ENCODE peak calls at places on chromosomes 3 and 15, in five cellular contexts. T, Z, W, F and H are unnamed samples.

GRCh38 chr3:99753268-99753975 is 64.2 kb upstream of the CMSS1 start:
- DNase-seq in T (peak), W (peak), F (peak), Z (peak), H (peak)

GRCh38 chr3:49133226-49133951 is 539 bp upstream of the LAMB2 start:
- DNase-seq in Z (no peak), T (peak), F (peak), W (peak), H (peak)

GRCh38 chr3:131725414-131725813 is 222.6 kb upstream of the MRPL3 start:
- DNase-seq in F (no peak), T (no peak), Z (no peak), W (no peak), H (no peak)

GRCh38 chr3:29936766-29937165 is 655.9 kb downstream of the RBMS3 start:
- DNase-seq in Z (no peak), W (no peak), T (no peak), F (no peak), H (no peak)

GRCh38 chr15:96851613-96852012 is 521.1 kb downstream of the NR2F2 start:
- DNase-seq in Z (no peak), F (no peak), W (no peak), T (no peak), H (no peak)

GRCh38 chr15:85504739-85505676 is 124.6 kb downstream of the AKAP13 start:
- DNase-seq in T (peak), Z (no peak), W (peak), F (peak), H (peak)

GRCh38 chr15:59699810-59700431 is 10.8 kb upstream of the BNIP2 start:
- DNase-seq in F (no peak), W (no peak), T (peak), Z (no peak), H (no peak)

GRCh38 chr3:69865920-69866679 is 126.8 kb downstream of the MITF start:
- DNase-seq in Z (no peak), F (no peak), T (no peak), W (peak), H (peak)

GRCh38 chr15:56371495-56372147 is 6.4 kb downstream of the TEX9 start:
- DNase-seq in W (no peak), T (no peak), Z (peak), F (no peak), H (peak)

GRCh38 chr15:60957111-60957510 is 272.0 kb downstream of the RORA start:
- DNase-seq in T (no peak), W (no peak), F (no peak), Z (no peak), H (no peak)

GRCh38 chr15:78875107-78875914 is 2.6 kb downstream of the MORF4L1 start:
- DNase-seq in F (no peak), W (peak), T (no peak), Z (no peak), H (no peak)

GRCh38 chr3:46849098-46849631 is 14.1 kb downstream of the MYL3 start:
- DNase-seq in T (no peak), Z (no peak), W (no peak), F (no peak), H (no peak)

GRCh38 chr3:71896751-71897150 is 111.8 kb upstream of the PROK2 start:
- DNase-seq in Z (no peak), F (no peak), W (no peak), T (no peak), H (no peak)

GRCh38 chr3:4984511-4984864 is 5.3 kb downstream of the BHLHE40 start:
- DNase-seq in Z (no peak), W (no peak), T (no peak), F (no peak), H (no peak)

GRCh38 chr15:31306426-31307269 is 20.0 kb upstream of the KLF13 start:
- DNase-seq in Z (no peak), F (no peak), T (no peak), W (no peak), H (peak)

GRCh38 chr3:123069021-123069381 is 2.2 kb downstream of the PDIA5 start:
- DNase-seq in T (no peak), Z (no peak), W (peak), F (peak), H (no peak)

GRCh38 chr3:52204337-52205073 is 6.5 kb downstream of the ALAS1 start:
- DNase-seq in Z (no peak), W (no peak), F (peak), T (no peak), H (no peak)

GRCh38 chr3:111315911-111316310 is 226.1 kb upstream of the CD96 start:
- DNase-seq in T (no peak), F (no peak), W (no peak), Z (no peak), H (no peak)

GRCh38 chr3:76011121-76011520 is 225.8 kb upstream of the ZNF717 start:
- DNase-seq in T (no peak), Z (no peak), W (no peak), F (no peak), H (peak)

GRCh38 chr3:136860541-136860940 is 1.5 kb upstream of the NCK1 start:
- DNase-seq in T (no peak), Z (no peak), F (no peak), W (peak), H (peak)

GRCh38 chr15:58070801-58071418 is 5.4 kb upstream of the ALDH1A2 start:
- DNase-seq in F (peak), T (peak), Z (no peak), W (peak), H (peak)

GRCh38 chr3:100880072-100880471 is 113.1 kb downstream of the ABI3BP start:
- DNase-seq in W (no peak), T (no peak), F (no peak), Z (no peak), H (no peak)

GRCh38 chr3:133549565-133549964 is 23.9 kb upstream of the CDV3 start:
- DNase-seq in Z (no peak), F (no peak), T (no peak), W (no peak), H (no peak)

GRCh38 chr3:110261141-110261540 is 810.5 kb upstream of the NECTIN3 start:
- DNase-seq in W (no peak), Z (no peak), F (no peak), T (no peak), H (no peak)

GRCh38 chr15:84108725-84109124 is 126.8 kb upstream of the GOLGA6L4 start:
- DNase-seq in Z (no peak), W (peak), T (no peak), F (no peak), H (peak)

GRCh38 chr3:96959902-96960596 is 145.7 kb downstream of the EPHA6 start:
- DNase-seq in T (no peak), F (no peak), Z (no peak), W (no peak), H (no peak)

GRCh38 chr3:158775801-158776399 is 26.0 kb upstream of the MFSD1 start:
- DNase-seq in Z (no peak), W (no peak), F (peak), T (no peak), H (no peak)

GRCh38 chr15:85073556-85074194 is 92.0 kb downstream of the PDE8A start:
- DNase-seq in W (no peak), T (peak), Z (no peak), F (no peak), H (no peak)

GRCh38 chr3:169764453-169765280 is at the start of gene TERC:
- DNase-seq in F (peak), W (peak), T (peak), Z (peak), H (peak)
- TF ChIP-seq JUNB in F (no peak), W (no peak), T (no peak), Z (no peak), H (no peak)

DNA sequence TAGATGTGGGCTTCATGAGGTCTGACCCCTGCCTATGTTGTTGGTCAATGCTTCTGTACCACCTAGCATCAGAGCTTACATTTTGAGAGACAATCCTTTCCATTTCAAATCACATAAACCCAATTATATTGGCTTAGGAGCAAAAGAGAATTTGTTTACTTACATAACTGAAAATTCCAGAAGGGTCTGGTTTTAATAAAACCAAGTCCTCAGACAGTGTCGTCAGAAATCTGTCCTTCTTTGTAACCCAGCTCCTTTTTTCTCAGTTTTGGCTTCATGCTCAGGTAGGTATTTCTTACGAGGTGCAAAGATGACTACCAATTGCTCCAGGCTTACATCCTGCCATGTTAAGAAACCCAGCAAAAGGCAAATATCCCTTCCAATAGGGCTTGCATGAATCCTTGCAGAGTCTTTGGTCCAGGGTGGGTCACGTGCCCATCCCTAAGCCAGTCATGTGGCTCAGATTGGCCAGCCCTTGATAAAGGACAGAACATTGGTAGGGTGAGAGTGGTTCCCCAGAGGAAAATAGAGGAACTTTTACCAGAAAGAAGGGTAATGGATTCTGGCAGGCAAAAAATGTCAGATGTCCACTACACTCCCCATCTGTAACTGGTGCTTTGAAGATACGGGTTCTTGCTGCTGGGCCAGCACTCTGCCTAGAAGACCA is 50.2 kb upstream of the VILL start:
- DNase-seq in F (no peak), W (no peak), T (no peak), Z (no peak), H (no peak)
- H3K4me3 ChIP-seq in F (no peak), W (no peak), T (no peak), Z (no peak), H (no peak)

GRCh38 chr3:88150771-88151170 is 1.0 kb downstream of the C3orf38 start:
- DNase-seq in Z (no peak), F (no peak), W (no peak), T (no peak), H (no peak)

GRCh38 chr3:88149516-88150362 is at the start of gene C3orf38:
- DNase-seq in W (peak), F (peak), T (peak), Z (peak), H (peak)

GRCh38 chr3:88151358-88151757 is 1.6 kb downstream of the C3orf38 start:
- DNase-seq in Z (no peak), T (no peak), F (no peak), W (no peak), H (no peak)

GRCh38 chr3:88149146-88149515 is 628 bp upstream of the C3orf38 start:
- DNase-seq in W (no peak), F (no peak), Z (no peak), T (peak), H (peak)

GRCh38 chr3:88150371-88150770 is 612 bp downstream of the C3orf38 start:
- DNase-seq in F (no peak), T (no peak), W (no peak), Z (no peak), H (no peak)
- TF ChIP-seq JUNB in F (no peak), T (no peak), W (no peak), Z (no peak), H (no peak)

GRCh38 chr15:94638183-94638582 is 406.8 kb downstream of the MCTP2 start:
- DNase-seq in W (no peak), T (no peak), Z (no peak), F (no peak), H (peak)
- H3K4me3 ChIP-seq in W (no peak), T (no peak), Z (no peak), F (no peak), H (no peak)

GRCh38 chr15:51736069-51736468 is 1.4 kb downstream of the LYSMD2 start:
- DNase-seq in Z (peak), F (no peak), W (no peak), T (no peak), H (no peak)

GRCh38 chr15:51736646-51737537 is 563 bp downstream of the LYSMD2 start:
- DNase-seq in Z (no peak), T (peak), F (no peak), W (peak), H (peak)

GRCh38 chr15:51737538-51738305 is at the start of gene LYSMD2:
- DNase-seq in T (peak), Z (no peak), W (peak), F (no peak), H (peak)

GRCh38 chr15:51735611-51736010 is 1.8 kb downstream of the LYSMD2 start:
- DNase-seq in F (no peak), T (no peak), Z (no peak), W (no peak), H (no peak)

GRCh38 chr15:51735211-51735610 is 2.2 kb downstream of the LYSMD2 start:
- DNase-seq in Z (no peak), F (no peak), W (no peak), T (no peak), H (no peak)
- TF ChIP-seq JUNB in Z (no peak), F (no peak), W (no peak), T (no peak), H (no peak)